ENCODE peak calls at places on chromosome 20, in seven cellular contexts. Y is body of pancreas; M is RWPE1; A is CD8-positive, alpha-beta T cell; I is right cardiac atrium; V is IMR-90; F is uterus. Q is an unnamed sample.
A peak's percentile ranks its signal among the peaks of the same experiment; 100 is the strongest.

GRCh38 chr20:54774423-54774822 is 299.0 kb downstream of the DOK5 start:
- DNase-seq in Y (no peak), M (no peak), A (no peak), I (no peak), V (no peak), F (no peak), Q (no peak)

GRCh38 chr20:62365814-62366369 is 1.2 kb downstream of the LAMA5 start:
- DNase-seq in Y (peak; percentile 56), M (peak; percentile 97), A (no peak), I (peak; percentile 47), V (no peak), F (no peak), Q (peak; percentile 90)

GRCh38 chr20:8867346-8867745 is 201.5 kb upstream of the PLCB4 start:
- DNase-seq in Y (no peak), M (no peak), A (no peak), I (no peak), V (no peak), F (no peak), Q (no peak)

GRCh38 chr20:39829255-39829654 is 859.8 kb downstream of the MAFB start:
- DNase-seq in Y (no peak), M (no peak), A (no peak), I (no peak), V (peak; percentile 41), F (no peak), Q (no peak)

GRCh38 chr20:62287759-62288534 is 14.8 kb upstream of the ADRM1 start:
- DNase-seq in Y (peak; percentile 71), M (no peak), A (no peak), I (no peak), V (no peak), F (no peak), Q (peak; percentile 61)

GRCh38 chr20:43579861-43580793 is 10.6 kb upstream of the IFT52 start:
- DNase-seq in Y (no peak), M (no peak), A (no peak), I (no peak), V (no peak), F (no peak), Q (no peak)

GRCh38 chr20:19690462-19690861 is 67.6 kb upstream of the RIN2 start:
- DNase-seq in Y (no peak), M (no peak), A (no peak), I (no peak), V (peak; percentile 1), F (no peak), Q (no peak)

GRCh38 chr20:63829943-63830820 is 882 bp downstream of the ZBTB46 start:
- DNase-seq in Y (no peak), M (no peak), A (no peak), I (no peak), V (peak; percentile 36), F (peak; percentile 37), Q (peak; percentile 80)

GRCh38 chr20:23278172-23278571 is 72.4 kb upstream of the NXT1 start:
- DNase-seq in Y (no peak), M (no peak), A (no peak), I (no peak), V (no peak), F (no peak), Q (no peak)

GRCh38 chr20:14879839-14880238 is 542.4 kb upstream of the FLRT3 start:
- DNase-seq in Y (no peak), M (no peak), A (no peak), I (no peak), V (no peak), F (no peak), Q (no peak)

GRCh38 chr20:36065427-36065998 is 89.0 kb upstream of the EPB41L1 start:
- DNase-seq in Y (peak; percentile 19), M (no peak), A (no peak), I (no peak), V (no peak), F (no peak), Q (no peak)
- H3K27ac ChIP-seq in Y (peak overlapping the region; percentile 91), M (peak overlapping the region; percentile 75), A (no peak overlapping the region), I (peak overlapping the region; percentile 62), V (no peak overlapping the region), F (no peak overlapping the region), Q (peak overlapping the region; percentile 99)

GRCh38 chr20:34915749-34916455 is 39.5 kb downstream of the ACSS2 start:
- DNase-seq in Y (no peak), M (no peak), A (no peak), I (no peak), V (no peak), F (no peak), Q (no peak)

GRCh38 chr20:34920055-34920454 is 35.6 kb downstream of the GSS start:
- DNase-seq in Y (no peak), M (no peak), A (no peak), I (no peak), V (no peak), F (no peak), Q (no peak)

GRCh38 chr20:34916774-34917354 is 38.7 kb downstream of the GSS start:
- DNase-seq in Y (no peak), M (no peak), A (no peak), I (no peak), V (no peak), F (no peak), Q (no peak)

DNA sequence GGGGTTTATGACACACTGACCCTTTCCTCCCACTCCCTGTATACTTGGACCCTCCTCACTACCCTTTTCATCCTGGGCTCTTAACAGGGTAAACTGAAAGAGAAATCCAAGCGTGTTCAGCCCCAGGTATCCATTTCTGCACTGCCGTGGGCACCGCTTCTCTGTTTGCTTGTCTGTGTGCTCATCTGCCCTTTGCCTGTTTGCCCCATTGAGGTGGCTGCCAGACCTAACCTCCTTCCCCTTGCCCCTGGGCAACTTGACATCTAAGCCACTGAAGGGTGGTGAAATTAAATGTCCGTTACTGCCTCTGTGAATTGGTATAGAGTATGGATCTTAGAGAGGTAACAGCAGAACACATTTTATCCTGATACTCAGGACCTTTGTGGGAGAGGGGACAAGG is 38.7 kb downstream of the ACSS2 start:
- DNase-seq in Y (no peak), M (no peak), A (no peak), I (no peak), V (no peak), F (no peak), Q (no peak)
- H3K27ac ChIP-seq in Y (no peak overlapping the region), M (no peak overlapping the region), A (no peak overlapping the region), I (peak overlapping the region; percentile 25), V (no peak overlapping the region), F (no peak overlapping the region), Q (no peak overlapping the region)

GRCh38 chr20:44601801-44602204 is 19.4 kb downstream of the PKIG start:
- DNase-seq in Y (peak; percentile 35), M (no peak), A (no peak), I (peak; percentile 80), V (peak; percentile 87), F (peak; percentile 84), Q (peak; percentile 87)

GRCh38 chr20:44598413-44599290 is 16.3 kb downstream of the PKIG start:
- DNase-seq in Y (no peak), M (no peak), A (no peak), I (peak; percentile 64), V (no peak), F (peak; percentile 50), Q (no peak)

GRCh38 chr20:44600301-44600700 is 17.9 kb downstream of the PKIG start:
- DNase-seq in Y (no peak), M (no peak), A (no peak), I (no peak), V (no peak), F (no peak), Q (no peak)

GRCh38 chr20:44599715-44600114 is 17.3 kb downstream of the PKIG start:
- DNase-seq in Y (no peak), M (no peak), A (no peak), I (no peak), V (no peak), F (no peak), Q (no peak)

DNA sequence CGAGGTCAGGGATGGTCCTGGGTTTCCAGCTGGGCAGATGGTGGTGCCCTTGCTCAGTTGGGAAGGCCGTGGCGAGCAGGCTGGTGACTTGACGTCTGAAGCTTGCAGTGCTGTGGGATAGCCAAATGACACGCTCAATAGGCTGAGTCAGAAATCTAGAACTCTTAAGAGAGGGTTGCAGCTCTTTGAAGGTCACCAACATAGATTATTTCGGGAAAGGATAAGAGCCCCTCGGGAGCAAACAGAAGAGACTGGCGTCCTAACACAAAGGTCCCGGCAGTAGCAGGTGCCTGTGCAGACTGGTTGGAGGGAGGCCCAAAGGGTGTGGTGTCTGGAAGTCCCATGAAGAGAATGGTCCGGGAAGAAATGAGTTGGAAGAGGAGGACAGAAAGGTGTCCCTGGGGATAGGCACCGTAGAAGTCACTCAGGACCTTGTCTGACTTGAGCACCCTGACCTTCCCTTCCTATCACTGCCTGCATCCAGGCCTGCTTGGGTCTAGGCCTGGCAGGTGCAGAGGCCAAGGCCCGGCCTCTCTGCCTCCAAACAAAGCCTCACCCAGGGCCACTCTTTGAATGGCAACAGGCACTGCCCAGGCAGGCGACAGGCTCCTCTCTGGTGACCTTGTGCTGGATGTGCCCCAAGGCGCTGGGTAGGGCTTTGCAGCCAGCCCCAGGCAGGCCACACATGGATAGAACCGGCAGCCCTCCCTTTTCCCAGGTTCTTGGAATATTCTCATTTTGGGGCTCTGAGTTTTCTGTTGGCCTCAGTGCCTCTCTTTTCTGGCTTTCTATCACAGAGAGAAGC is 18.6 kb downstream of the PKIG start:
- DNase-seq in Y (no peak), M (no peak), A (no peak), I (peak; percentile 62), V (peak; percentile 47), F (no peak), Q (no peak)
- H3K27ac ChIP-seq in Y (peak overlapping the region; percentile 19), M (no peak overlapping the region), A (no peak overlapping the region), I (peak overlapping the region; percentile 100), V (peak overlapping the region; percentile 76), F (peak overlapping the region; percentile 88), Q (peak overlapping the region; percentile 45)

GRCh38 chr20:36461600-36462439 is 79.5 kb upstream of the MYL9 start:
- DNase-seq in Y (peak; percentile 68), M (peak; percentile 55), A (peak; percentile 13), I (peak; percentile 78), V (peak; percentile 42), F (peak; percentile 61), Q (peak; percentile 91)

GRCh38 chr20:36465109-36466080 is 75.9 kb upstream of the MYL9 start:
- DNase-seq in Y (peak; percentile 47), M (peak; percentile 88), A (no peak), I (peak; percentile 75), V (peak; percentile 88), F (peak; percentile 80), Q (no peak)

GRCh38 chr20:36460648-36461599 is 80.4 kb upstream of the MYL9 start:
- DNase-seq in Y (peak; percentile 95), M (peak; percentile 99), A (peak; percentile 78), I (peak; percentile 94), V (peak; percentile 84), F (peak; percentile 94), Q (peak; percentile 98)

GRCh38 chr20:36463212-36464061 is 77.9 kb upstream of the MYL9 start:
- DNase-seq in Y (no peak), M (no peak), A (no peak), I (no peak), V (no peak), F (no peak), Q (no peak)

DNA sequence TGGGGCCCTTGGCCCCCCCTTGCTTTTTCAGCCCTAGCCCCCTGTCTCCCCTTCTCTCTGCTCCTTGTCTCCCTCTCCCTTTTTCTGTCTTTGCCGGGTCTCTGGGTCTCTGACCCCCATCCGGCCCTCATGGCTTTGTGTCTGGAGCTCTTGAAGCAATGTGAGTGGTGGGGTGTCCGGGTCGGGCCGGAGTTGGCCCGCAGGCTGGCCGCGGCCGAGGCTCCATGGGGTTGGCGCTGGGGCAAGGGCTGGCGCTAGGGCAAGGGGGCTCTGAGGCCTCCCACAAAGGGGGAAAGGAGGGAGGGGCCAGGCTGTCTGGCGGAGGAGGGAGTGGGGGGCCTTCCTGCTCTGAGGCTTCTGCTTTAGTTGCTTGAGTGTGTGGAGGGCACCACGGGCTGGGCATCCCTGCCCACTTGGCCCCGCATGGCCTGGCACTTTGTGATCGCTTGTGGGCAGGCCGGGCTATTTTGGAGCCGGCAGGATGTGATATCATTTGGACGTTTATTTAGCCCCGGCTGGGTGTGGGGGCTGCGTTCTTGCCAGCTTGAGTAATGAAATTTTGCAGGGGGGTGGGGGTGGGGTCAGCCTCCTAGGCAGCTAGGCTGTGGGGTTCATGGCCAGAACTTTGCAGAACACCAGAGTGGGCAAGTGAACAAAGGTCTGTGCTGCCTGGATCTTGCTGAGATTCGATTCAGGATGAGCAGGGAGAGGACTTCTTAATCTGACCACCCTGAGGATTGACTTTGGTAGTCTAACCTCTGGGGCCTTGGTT is 78.7 kb upstream of the MYL9 start:
- DNase-seq in Y (peak; percentile 65), M (peak; percentile 51), A (no peak), I (peak; percentile 83), V (peak; percentile 60), F (peak; percentile 76), Q (peak; percentile 87)
- H3K27ac ChIP-seq in Y (peak overlapping the region; percentile 96), M (peak overlapping the region; percentile 91), A (peak overlapping the region; percentile 50), I (peak overlapping the region; percentile 98), V (peak overlapping the region; percentile 98), F (peak overlapping the region; percentile 92), Q (peak overlapping the region; percentile 93)